ENCODE peak calls at places on chromosomes 6 and 20, in five cellular contexts. E, S, B, W and X are unnamed samples.

GRCh38 chr6:113412589-113413367 is 444.4 kb upstream of the MARCKS start:
- DNase-seq in E (peak; percentile 12), S (no peak), B (no peak), W (no peak), X (no peak)

GRCh38 chr6:113290684-113291083 is 566.5 kb upstream of the MARCKS start:
- DNase-seq in E (no peak), S (no peak), B (no peak), W (no peak), X (no peak)

GRCh38 chr6:20159781-20160540 is 52.3 kb downstream of the MBOAT1 start:
- DNase-seq in E (no peak), S (no peak), B (no peak), W (no peak), X (no peak)

GRCh38 chr6:132763269-132763668 is 5.6 kb upstream of the VNN2 start:
- DNase-seq in E (no peak), S (peak; percentile 29), B (no peak), W (no peak), X (no peak)

GRCh38 chr6:79431469-79431868 is 105.8 kb downstream of the LCA5 start:
- DNase-seq in E (peak; percentile 10), S (no peak), B (no peak), W (no peak), X (no peak)

GRCh38 chr6:105851181-105851580 is 235.0 kb upstream of the PRDM1 start:
- DNase-seq in E (no peak), S (no peak), B (no peak), W (no peak), X (no peak)

GRCh38 chr20:4459081-4459480 is 262.6 kb upstream of the PRND start:
- DNase-seq in E (no peak), S (no peak), B (no peak), W (no peak), X (no peak)

GRCh38 chr6:149545258-149545753 is 537 bp downstream of the PPIL4 start:
- DNase-seq in E (peak; percentile 77), S (peak; percentile 55), B (no peak), W (peak; percentile 46), X (no peak)

GRCh38 chr20:22430154-22430745 is 154.1 kb downstream of the FOXA2 start:
- DNase-seq in E (peak; percentile 48), S (no peak), B (no peak), W (no peak), X (no peak)

GRCh38 chr20:10792291-10792690 is 118.5 kb upstream of the JAG1 start:
- DNase-seq in E (no peak), S (no peak), B (no peak), W (no peak), X (no peak)

GRCh38 chr6:123515715-123516114 is 121.0 kb downstream of the TRDN start:
- DNase-seq in E (peak; percentile 6), S (no peak), B (no peak), W (no peak), X (no peak)

GRCh38 chr20:14418441-14418840 is 81.0 kb upstream of the FLRT3 start:
- DNase-seq in E (no peak), S (no peak), B (no peak), W (no peak), X (no peak)

GRCh38 chr6:141267420-141267819 is 865.3 kb upstream of the GJE1 start:
- DNase-seq in E (no peak), S (no peak), B (no peak), W (no peak), X (no peak)

GRCh38 chr6:108771421-108771820 is 76.8 kb upstream of the ARMC2 start:
- DNase-seq in E (peak; percentile 20), S (no peak), B (no peak), W (no peak), X (no peak)

GRCh38 chr6:73340048-73340447 is 14.0 kb downstream of the DPPA5 start:
- DNase-seq in E (peak; percentile 18), S (no peak), B (no peak), W (no peak), X (no peak)

GRCh38 chr20:19411811-19412210 is 199.4 kb downstream of the SLC24A3 start:
- DNase-seq in E (no peak), S (no peak), B (no peak), W (no peak), X (no peak)

GRCh38 chr6:19303381-19303780 is 533.8 kb upstream of the ID4 start:
- DNase-seq in E (no peak), S (no peak), B (no peak), W (no peak), X (no peak)

GRCh38 chr6:165034271-165034741 is 275.1 kb downstream of the C6orf118 start:
- DNase-seq in E (no peak), S (no peak), B (no peak), W (no peak), X (no peak)

GRCh38 chr6:158771399-158772158 is 47.6 kb downstream of the EZR start:
- DNase-seq in E (no peak), S (no peak), B (no peak), W (no peak), X (no peak)

GRCh38 chr20:19015326-19015725 is 197.1 kb upstream of the SLC24A3 start:
- DNase-seq in E (no peak), S (no peak), B (no peak), W (no peak), X (no peak)

GRCh38 chr6:102766946-102767345 is 1373.4 kb downstream of the GRIK2 start:
- DNase-seq in E (peak; percentile 8), S (no peak), B (no peak), W (no peak), X (no peak)

GRCh38 chr6:150756170-150756569 is 109.3 kb upstream of the MTHFD1L start:
- DNase-seq in E (no peak), S (no peak), B (no peak), W (no peak), X (no peak)

GRCh38 chr6:44569931-44570385 is 182.5 kb downstream of the CDC5L start:
- DNase-seq in E (peak; percentile 20), S (peak; percentile 18), B (no peak), W (no peak), X (no peak)

GRCh38 chr6:38638941-38639497 is 710 bp downstream of the BTBD9 start:
- DNase-seq in E (peak; percentile 57), S (peak; percentile 67), B (no peak), W (peak; percentile 38), X (no peak)

GRCh38 chr6:126803769-126804168 is 314.7 kb upstream of the RSPO3 start:
- DNase-seq in E (no peak), S (no peak), B (no peak), W (no peak), X (no peak)

GRCh38 chr6:108655840-108656650 is 95.3 kb downstream of the FOXO3 start:
- DNase-seq in E (peak; percentile 77), S (no peak), B (no peak), W (no peak), X (no peak)

GRCh38 chr6:155717369-155717768 is 261.7 kb upstream of the NOX3 start:
- DNase-seq in E (no peak), S (no peak), B (no peak), W (no peak), X (no peak)

GRCh38 chr20:58073945-58074920 is 154.2 kb downstream of the ANKRD60 start:
- DNase-seq in E (peak; percentile 20), S (no peak), B (no peak), W (no peak), X (no peak)

GRCh38 chr6:106103728-106104109 is 17.6 kb downstream of the PRDM1 start:
- DNase-seq in E (no peak), S (peak; percentile 57), B (no peak), W (no peak), X (no peak)

GRCh38 chr6:36319436-36319762 is 17.3 kb downstream of the BNIP5 start:
- DNase-seq in E (no peak), S (peak; percentile 82), B (no peak), W (no peak), X (no peak)
- TF ChIP-seq CTCF in E (no peak), S (peak; percentile 22), B (no peak), W (no peak), X (no peak)

DNA sequence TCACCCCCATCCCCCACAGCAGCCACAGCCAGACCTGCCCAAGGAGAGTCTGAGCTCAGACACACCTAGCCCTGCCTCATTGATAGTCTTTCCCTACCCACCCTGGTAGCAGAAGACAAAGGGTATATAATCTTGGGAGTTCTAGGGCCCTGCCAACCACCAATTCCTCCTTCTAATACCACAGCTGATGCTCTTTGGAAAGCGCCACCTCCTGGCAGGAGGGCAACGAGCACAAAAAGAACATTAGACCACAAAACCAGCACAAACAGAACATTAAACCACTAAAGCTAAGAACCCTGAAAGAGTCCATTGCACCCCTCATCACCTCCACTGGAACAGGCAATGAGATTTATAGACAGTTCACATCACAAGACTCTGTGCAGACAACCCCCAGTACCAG is 195.8 kb upstream of the FUT9 start:
- DNase-seq in E (no peak), S (no peak), B (no peak), W (no peak), X (no peak)
- TF ChIP-seq CTCF in E (no peak), S (no peak), B (no peak), W (no peak), X (peak; percentile 12)

GRCh38 chr20:25314497-25315417 is 66.9 kb downstream of the PYGB start:
- DNase-seq in E (no peak), S (peak; percentile 3), B (no peak), W (no peak), X (no peak)
- TF ChIP-seq CTCF in E (no peak), S (no peak), B (no peak), W (no peak), X (no peak)

DNA sequence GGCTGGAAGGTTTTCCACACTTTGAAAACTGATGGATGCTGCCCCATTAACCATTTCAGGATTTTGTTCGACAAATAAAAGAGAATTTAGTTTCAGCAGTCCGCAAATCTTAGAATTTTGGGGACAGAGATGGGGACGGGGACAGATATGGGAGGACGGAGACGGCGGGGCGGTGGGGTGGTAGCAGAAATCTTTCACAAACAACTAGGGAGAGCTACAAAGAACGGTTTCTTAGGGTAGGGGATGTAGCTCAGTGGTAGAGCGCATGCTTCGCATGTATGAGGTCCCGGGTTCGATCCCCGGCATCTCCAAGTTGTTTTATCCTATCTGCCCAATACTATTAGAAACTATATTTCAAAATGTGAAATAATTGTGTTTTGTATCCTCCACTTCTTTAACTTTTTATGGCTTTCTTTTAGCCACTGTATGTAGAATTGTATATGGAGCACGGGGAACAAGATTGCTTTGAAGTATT is 15.1 kb downstream of the HMGN4 start:
- DNase-seq in E (peak; percentile 82), S (peak; percentile 79), B (peak; percentile 59), W (peak; percentile 71), X (no peak)
- TF ChIP-seq CTCF in E (no peak), S (no peak), B (no peak), W (no peak), X (no peak)

GRCh38 chr6:167829513-167829912 is 2.8 kb downstream of the AFDN start:
- DNase-seq in E (no peak), S (no peak), B (no peak), W (no peak), X (no peak)
- TF ChIP-seq CTCF in E (no peak), S (no peak), B (no peak), W (no peak), X (no peak)